ENCODE peak calls at places on chromosomes 7 and 10, in six cellular contexts. N, Z, D, L, B and Q are unnamed samples.

GRCh38 chr10:32893431-32893830 is 64.6 kb downstream of the ITGB1 start:
- DNase-seq in B (no peak), N (no peak), D (no peak), Z (no peak), L (no peak), Q (no peak)

GRCh38 chr10:60135020-60135419 is 228.7 kb upstream of the CCDC6 start:
- DNase-seq in B (no peak), N (no peak), D (no peak), L (peak), Z (no peak), Q (no peak)

GRCh38 chr7:38744746-38745145 is 113.6 kb upstream of the AMPH start:
- DNase-seq in L (no peak), B (no peak), Z (peak), D (no peak), N (no peak), Q (no peak)

GRCh38 chr10:3549118-3549517 is 235.9 kb downstream of the KLF6 start:
- DNase-seq in L (no peak), B (no peak), D (no peak), Z (no peak), N (no peak), Q (no peak)

GRCh38 chr10:93600861-93601773 is at the start of gene RBP4:
- DNase-seq in L (no peak), Z (peak), B (no peak), D (peak), N (peak), Q (no peak)

GRCh38 chr7:133789951-133790350 is 337.2 kb upstream of the LRGUK start:
- DNase-seq in L (no peak), D (no peak), Z (peak), B (no peak), N (no peak), Q (no peak)

GRCh38 chr7:93044147-93044810 is 73.5 kb downstream of the SAMD9 start:
- DNase-seq in D (no peak), B (no peak), L (no peak), N (no peak), Z (peak), Q (no peak)

GRCh38 chr10:76405932-76406331 is 974.5 kb downstream of the LRMDA start:
- DNase-seq in D (no peak), Z (no peak), N (no peak), B (no peak), L (no peak), Q (no peak)

GRCh38 chr7:90403174-90404113 is at the start of gene CLDN12:
- DNase-seq in Z (peak), L (peak), D (peak), B (peak), N (peak), Q (peak)

GRCh38 chr7:13099197-13099795 is 411.9 kb downstream of the ARL4A start:
- DNase-seq in Z (no peak), L (no peak), N (no peak), B (no peak), D (no peak), Q (no peak)

GRCh38 chr7:101848168-101848951 is 30.9 kb downstream of the CUX1 start:
- DNase-seq in B (no peak), L (no peak), Z (no peak), N (no peak), D (no peak), Q (no peak)

GRCh38 chr7:89607797-89608196 is 546.5 kb upstream of the STEAP1 start:
- DNase-seq in L (no peak), D (no peak), N (no peak), B (no peak), Z (no peak), Q (no peak)

GRCh38 chr7:82229164-82229563 is 214.4 kb downstream of the CACNA2D1 start:
- DNase-seq in B (no peak), Z (peak), L (no peak), N (no peak), D (no peak), Q (no peak)

GRCh38 chr7:140876519-140877248 is 48.0 kb downstream of the BRAF start:
- DNase-seq in Z (peak), N (no peak), L (peak), D (peak), B (no peak), Q (no peak)

GRCh38 chr10:108544500-108545120 is 1378.7 kb downstream of the XPNPEP1 start:
- DNase-seq in Z (peak), D (peak), L (peak), B (peak), N (peak), Q (no peak)

GRCh38 chr10:89032141-89032814 is 41.7 kb downstream of the FAS start:
- DNase-seq in Z (peak), L (peak), D (no peak), N (no peak), B (no peak), Q (no peak)

GRCh38 chr10:77325233-77325537 is 312.4 kb downstream of the KCNMA1 start:
- DNase-seq in B (no peak), L (no peak), D (no peak), N (peak), Z (no peak), Q (no peak)

GRCh38 chr7:70097639-70098038 is 499.4 kb downstream of the AUTS2 start:
- DNase-seq in B (no peak), D (no peak), L (no peak), N (no peak), Z (no peak), Q (no peak)

GRCh38 chr7:85021090-85021704 is 165.7 kb downstream of the SEMA3D start:
- DNase-seq in Z (peak), N (peak), B (no peak), L (no peak), D (no peak), Q (no peak)

GRCh38 chr7:143882611-143883078 is 19.3 kb downstream of the TCAF1 start:
- DNase-seq in Z (peak), D (peak), N (peak), L (no peak), B (peak), Q (no peak)

GRCh38 chr7:142420554-142421362 is 162.9 kb upstream of the PRSS58 start:
- DNase-seq in B (no peak), D (peak), Z (peak), N (no peak), L (no peak), Q (no peak)

GRCh38 chr10:84845628-84846261 is 517.4 kb downstream of the CCSER2 start:
- DNase-seq in L (peak), D (no peak), B (no peak), Z (no peak), N (peak), Q (no peak)

GRCh38 chr10:126398383-126398743 is 10.1 kb upstream of the ADAM12 start:
- DNase-seq in D (no peak), Z (no peak), B (no peak), N (no peak), L (no peak), Q (no peak)

GRCh38 chr7:105173586-105173985 is 159.6 kb downstream of the KMT2E start:
- DNase-seq in L (peak), N (no peak), B (no peak), D (no peak), Z (no peak), Q (no peak)

GRCh38 chr10:88232029-88232895 is 350.9 kb downstream of the RNLS start:
- DNase-seq in B (no peak), Z (peak), L (peak), N (no peak), D (no peak), Q (no peak)

GRCh38 chr10:15585303-15585715 is 134.4 kb downstream of the ITGA8 start:
- DNase-seq in B (peak), L (peak), N (peak), D (peak), Z (peak), Q (no peak)

GRCh38 chr7:142301923-142302550 is 44.2 kb upstream of the PRSS58 start:
- DNase-seq in B (no peak), D (no peak), L (peak), Z (peak), N (peak), Q (no peak)

GRCh38 chr10:86969421-86970041 is 1.2 kb downstream of the ADIRF start:
- DNase-seq in L (no peak), N (no peak), D (no peak), B (no peak), Z (no peak), Q (no peak)

GRCh38 chr7:39333701-39334100 is 232.5 kb upstream of the YAE1 start:
- DNase-seq in L (no peak), B (no peak), D (no peak), N (no peak), Z (no peak), Q (no peak)

GRCh38 chr10:31808258-31809218 is 120.1 kb downstream of the ARHGAP12 start:
- DNase-seq in N (peak), Z (peak), B (no peak), D (peak), L (peak), Q (no peak)